ENCODE peak calls at places on chromosomes 6 and 20, in five cellular contexts. One of them, this sample, is unnamed.

GRCh38 chr20:25195962-25196700 is 619 bp downstream of the ENTPD6 start:
- DNase-seq in neural crest cell: peak
- DNase-seq in CD8-positive, alpha-beta T cell: no peak
- DNase-seq in K562: no peak
- DNase-seq in IMR-90: peak
- DNase-seq in this sample: no peak

GRCh38 chr20:61931476-61932198 is 134.0 kb downstream of the TAF4 start:
- DNase-seq in CD8-positive, alpha-beta T cell: no peak
- DNase-seq in K562: no peak
- DNase-seq in neural crest cell: no peak
- DNase-seq in IMR-90: no peak
- DNase-seq in this sample: no peak

GRCh38 chr20:46073443-46073842 is 16.3 kb downstream of the NCOA5 start:
- DNase-seq in IMR-90: no peak
- DNase-seq in CD8-positive, alpha-beta T cell: no peak
- DNase-seq in neural crest cell: no peak
- DNase-seq in K562: no peak
- DNase-seq in this sample: no peak

GRCh38 chr20:37234254-37234581 is 27.4 kb downstream of the GHRH start:
- DNase-seq in IMR-90: no peak
- DNase-seq in neural crest cell: no peak
- DNase-seq in K562: no peak
- DNase-seq in CD8-positive, alpha-beta T cell: no peak
- DNase-seq in this sample: no peak

GRCh38 chr6:27864906-27865883 is 47.0 kb downstream of the OR2B2 start:
- DNase-seq in CD8-positive, alpha-beta T cell: peak
- DNase-seq in K562: peak
- DNase-seq in neural crest cell: peak
- DNase-seq in IMR-90: peak
- DNase-seq in this sample: peak

GRCh38 chr6:1608222-1608975 is 1.3 kb upstream of the FOXC1 start:
- DNase-seq in K562: no peak
- DNase-seq in CD8-positive, alpha-beta T cell: no peak
- DNase-seq in neural crest cell: no peak
- DNase-seq in IMR-90: no peak
- DNase-seq in this sample: no peak

GRCh38 chr6:121920616-121921015 is 478.8 kb upstream of the HSF2 start:
- DNase-seq in CD8-positive, alpha-beta T cell: no peak
- DNase-seq in IMR-90: no peak
- DNase-seq in neural crest cell: no peak
- DNase-seq in K562: no peak
- DNase-seq in this sample: no peak

GRCh38 chr6:17458971-17459370 is 65.6 kb downstream of the CAP2 start:
- DNase-seq in CD8-positive, alpha-beta T cell: no peak
- DNase-seq in neural crest cell: no peak
- DNase-seq in K562: no peak
- DNase-seq in IMR-90: peak
- DNase-seq in this sample: no peak

GRCh38 chr6:43890197-43891062 is 120.4 kb downstream of the VEGFA start:
- DNase-seq in neural crest cell: no peak
- DNase-seq in IMR-90: no peak
- DNase-seq in CD8-positive, alpha-beta T cell: no peak
- DNase-seq in K562: no peak
- DNase-seq in this sample: no peak

GRCh38 chr20:40966103-40966502 is 62.5 kb upstream of the TOP1 start:
- DNase-seq in IMR-90: no peak
- DNase-seq in neural crest cell: no peak
- DNase-seq in K562: no peak
- DNase-seq in CD8-positive, alpha-beta T cell: no peak
- DNase-seq in this sample: no peak

GRCh38 chr6:167047554-167047953 is 48.4 kb downstream of the CEP43 start:
- DNase-seq in K562: no peak
- DNase-seq in neural crest cell: no peak
- DNase-seq in IMR-90: no peak
- DNase-seq in CD8-positive, alpha-beta T cell: no peak
- DNase-seq in this sample: peak

GRCh38 chr6:3251462-3252314 is 7.1 kb upstream of the PSMG4 start:
- DNase-seq in CD8-positive, alpha-beta T cell: peak
- DNase-seq in K562: peak
- DNase-seq in IMR-90: peak
- DNase-seq in neural crest cell: peak
- DNase-seq in this sample: peak

GRCh38 chr6:10478187-10479040 is 42.7 kb upstream of the GCNT2 start:
- DNase-seq in neural crest cell: peak
- DNase-seq in K562: peak
- DNase-seq in CD8-positive, alpha-beta T cell: no peak
- DNase-seq in IMR-90: peak
- DNase-seq in this sample: no peak

GRCh38 chr6:135438907-135439535 is 58.5 kb downstream of the AHI1 start:
- DNase-seq in K562: peak
- DNase-seq in neural crest cell: no peak
- DNase-seq in CD8-positive, alpha-beta T cell: no peak
- DNase-seq in IMR-90: peak
- DNase-seq in this sample: no peak

GRCh38 chr6:33799714-33800113 is 4.1 kb downstream of the MLN start:
- DNase-seq in neural crest cell: no peak
- DNase-seq in CD8-positive, alpha-beta T cell: no peak
- DNase-seq in K562: no peak
- DNase-seq in IMR-90: no peak
- DNase-seq in this sample: no peak

GRCh38 chr6:158605266-158605878 is 39.2 kb downstream of the DYNLT1 start:
- DNase-seq in K562: peak
- DNase-seq in CD8-positive, alpha-beta T cell: peak
- DNase-seq in IMR-90: peak
- DNase-seq in neural crest cell: peak
- DNase-seq in this sample: no peak

GRCh38 chr6:39724787-39725631 is at the start of gene KIF6:
- DNase-seq in neural crest cell: peak
- DNase-seq in K562: peak
- DNase-seq in IMR-90: peak
- DNase-seq in CD8-positive, alpha-beta T cell: peak
- DNase-seq in this sample: peak

GRCh38 chr6:166572370-166573261 is 13.9 kb downstream of the RAMACL start:
- DNase-seq in CD8-positive, alpha-beta T cell: no peak
- DNase-seq in neural crest cell: no peak
- DNase-seq in K562: no peak
- DNase-seq in IMR-90: peak
- DNase-seq in this sample: no peak

GRCh38 chr6:88381289-88381642 is 215.1 kb upstream of the CNR1 start:
- DNase-seq in neural crest cell: no peak
- DNase-seq in K562: no peak
- DNase-seq in CD8-positive, alpha-beta T cell: no peak
- DNase-seq in IMR-90: no peak
- DNase-seq in this sample: no peak

GRCh38 chr6:158654498-158654897 is 4.6 kb downstream of the SYTL3 start:
- DNase-seq in IMR-90: peak
- DNase-seq in CD8-positive, alpha-beta T cell: no peak
- DNase-seq in neural crest cell: no peak
- DNase-seq in K562: no peak
- DNase-seq in this sample: peak

GRCh38 chr20:35776513-35777101 is 4.8 kb downstream of the PHF20 start:
- DNase-seq in K562: no peak
- DNase-seq in neural crest cell: no peak
- DNase-seq in IMR-90: peak
- DNase-seq in CD8-positive, alpha-beta T cell: no peak
- DNase-seq in this sample: no peak

GRCh38 chr20:38139919-38140753 is 24.9 kb downstream of the TGM2 start:
- DNase-seq in CD8-positive, alpha-beta T cell: no peak
- DNase-seq in IMR-90: no peak
- DNase-seq in K562: no peak
- DNase-seq in neural crest cell: no peak
- DNase-seq in this sample: no peak

GRCh38 chr20:49591217-49591865 is 23.4 kb upstream of the PTGIS start:
- DNase-seq in IMR-90: peak
- DNase-seq in CD8-positive, alpha-beta T cell: no peak
- DNase-seq in neural crest cell: no peak
- DNase-seq in K562: no peak
- DNase-seq in this sample: no peak

GRCh38 chr6:4397307-4397706 is 261.9 kb upstream of the ECI2 start:
- DNase-seq in K562: no peak
- DNase-seq in neural crest cell: no peak
- DNase-seq in IMR-90: no peak
- DNase-seq in CD8-positive, alpha-beta T cell: no peak
- DNase-seq in this sample: no peak

GRCh38 chr20:35742741-35743523 is 872 bp upstream of the RBM39 start:
- DNase-seq in IMR-90: no peak
- DNase-seq in K562: peak
- DNase-seq in CD8-positive, alpha-beta T cell: no peak
- DNase-seq in neural crest cell: no peak
- DNase-seq in this sample: no peak

GRCh38 chr20:5131502-5131901 is 4.7 kb downstream of the CDS2 start:
- DNase-seq in IMR-90: no peak
- DNase-seq in K562: no peak
- DNase-seq in neural crest cell: no peak
- DNase-seq in CD8-positive, alpha-beta T cell: no peak
- DNase-seq in this sample: no peak

GRCh38 chr6:22227824-22228610 is 68.8 kb downstream of the PRL start:
- DNase-seq in IMR-90: no peak
- DNase-seq in neural crest cell: no peak
- DNase-seq in CD8-positive, alpha-beta T cell: no peak
- DNase-seq in K562: no peak
- DNase-seq in this sample: no peak

GRCh38 chr6:3371222-3371949 is 85.5 kb downstream of the SLC22A23 start:
- DNase-seq in K562: no peak
- DNase-seq in IMR-90: no peak
- DNase-seq in neural crest cell: no peak
- DNase-seq in CD8-positive, alpha-beta T cell: no peak
- DNase-seq in this sample: no peak

GRCh38 chr6:79544939-79545450 is 7.8 kb upstream of the LCA5 start:
- DNase-seq in K562: peak
- DNase-seq in neural crest cell: peak
- DNase-seq in CD8-positive, alpha-beta T cell: no peak
- DNase-seq in IMR-90: peak
- DNase-seq in this sample: peak

DNA sequence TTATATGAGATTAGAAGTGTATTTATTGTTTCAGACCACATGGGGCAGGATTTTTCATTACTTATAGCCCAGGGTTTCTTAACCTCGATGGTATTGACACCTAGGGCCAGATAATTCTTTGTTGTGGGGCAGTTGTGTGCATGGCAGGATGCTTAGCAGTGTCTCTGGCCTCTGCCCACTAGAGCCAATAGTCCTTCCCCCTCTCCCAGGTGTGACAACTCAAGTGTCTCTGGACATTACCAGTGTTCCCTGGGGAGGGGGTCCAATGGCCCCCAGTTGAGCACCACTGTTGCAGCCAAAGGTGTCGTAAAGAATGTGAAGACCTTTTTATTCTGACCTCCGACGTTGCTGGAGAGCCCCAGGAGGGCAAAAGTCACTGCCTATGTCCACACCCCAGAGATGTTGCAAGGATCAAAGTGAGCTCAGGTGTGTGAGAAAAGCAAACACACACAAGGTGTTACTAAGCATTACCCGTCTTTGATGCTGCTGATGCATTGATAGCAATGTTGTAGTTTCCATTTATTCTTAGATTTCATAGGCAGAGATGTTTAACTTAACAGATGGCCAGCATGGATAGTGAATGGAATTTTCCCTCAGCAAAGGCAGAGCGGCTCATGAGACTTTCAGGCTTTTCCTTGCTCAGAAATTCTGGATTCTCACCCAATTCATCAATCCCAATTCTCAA is 22.2 kb downstream of the BANF2 start:
- DNase-seq in K562: no peak
- DNase-seq in CD8-positive, alpha-beta T cell: no peak
- DNase-seq in IMR-90: no peak
- DNase-seq in neural crest cell: no peak
- DNase-seq in this sample: no peak
- TF ChIP-seq CTCF in K562: no peak
- TF ChIP-seq CTCF in CD8-positive, alpha-beta T cell: no peak
- TF ChIP-seq CTCF in IMR-90: peak
- TF ChIP-seq CTCF in neural crest cell: peak
- TF ChIP-seq CTCF in this sample: no peak

DNA sequence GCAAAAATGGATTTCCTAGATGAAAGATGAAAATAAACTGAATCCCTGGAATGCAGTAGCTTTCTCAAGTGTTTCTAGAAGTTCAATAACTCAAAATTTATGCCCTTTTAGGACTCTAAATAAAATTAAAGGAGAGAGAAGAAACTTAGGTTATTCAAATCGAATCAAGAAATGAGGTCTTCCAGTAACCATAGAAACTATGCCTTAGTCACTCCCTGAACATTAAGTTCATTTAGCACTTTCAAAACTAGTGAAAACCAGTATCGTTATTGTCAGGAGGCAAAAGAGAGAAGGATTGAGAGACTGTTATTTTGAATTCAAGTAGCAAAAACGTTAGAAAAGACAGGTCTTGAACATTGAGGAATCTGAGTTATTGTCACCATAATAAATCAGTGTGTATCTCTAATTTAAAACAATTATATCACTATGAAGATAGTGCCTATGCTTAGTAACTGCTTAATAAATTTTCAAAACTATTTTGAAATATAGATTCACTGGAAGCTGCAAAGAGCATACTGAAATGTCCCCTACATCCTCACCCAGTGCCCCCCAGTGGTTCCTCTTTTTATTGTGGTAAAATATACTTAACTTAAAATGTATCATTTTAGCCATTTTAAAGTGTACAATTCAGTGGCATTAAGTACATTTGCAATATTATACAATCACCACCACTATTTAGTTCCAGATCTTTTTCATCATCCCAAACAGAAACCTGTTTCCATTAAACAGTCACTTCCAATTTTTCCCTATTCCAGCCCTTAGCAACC is 4.6 kb downstream of the RPP21 start:
- DNase-seq in K562: no peak
- DNase-seq in IMR-90: no peak
- DNase-seq in CD8-positive, alpha-beta T cell: no peak
- DNase-seq in neural crest cell: no peak
- DNase-seq in this sample: no peak
- TF ChIP-seq CTCF in K562: peak
- TF ChIP-seq CTCF in IMR-90: no peak
- TF ChIP-seq CTCF in CD8-positive, alpha-beta T cell: no peak
- TF ChIP-seq CTCF in neural crest cell: no peak
- TF ChIP-seq CTCF in this sample: peak

GRCh38 chr6:150366118-150366778 is 2.6 kb upstream of the IYD start:
- DNase-seq in CD8-positive, alpha-beta T cell: no peak
- DNase-seq in K562: no peak
- DNase-seq in IMR-90: no peak
- DNase-seq in neural crest cell: no peak
- DNase-seq in this sample: no peak

GRCh38 chr6:150370112-150370511 is 1.3 kb downstream of the IYD start:
- DNase-seq in CD8-positive, alpha-beta T cell: no peak
- DNase-seq in K562: no peak
- DNase-seq in neural crest cell: no peak
- DNase-seq in IMR-90: no peak
- DNase-seq in this sample: no peak

GRCh38 chr6:150371356-150371755 is 2.5 kb downstream of the IYD start:
- DNase-seq in neural crest cell: no peak
- DNase-seq in IMR-90: no peak
- DNase-seq in K562: no peak
- DNase-seq in CD8-positive, alpha-beta T cell: no peak
- DNase-seq in this sample: no peak

GRCh38 chr6:150369408-150369807 is 596 bp downstream of the IYD start:
- DNase-seq in CD8-positive, alpha-beta T cell: no peak
- DNase-seq in IMR-90: no peak
- DNase-seq in neural crest cell: no peak
- DNase-seq in K562: no peak
- DNase-seq in this sample: no peak

GRCh38 chr6:150368762-150369161 is at the start of gene IYD:
- DNase-seq in neural crest cell: no peak
- DNase-seq in K562: no peak
- DNase-seq in CD8-positive, alpha-beta T cell: no peak
- DNase-seq in IMR-90: no peak
- DNase-seq in this sample: no peak
- TF ChIP-seq CTCF in neural crest cell: no peak
- TF ChIP-seq CTCF in K562: no peak
- TF ChIP-seq CTCF in CD8-positive, alpha-beta T cell: no peak
- TF ChIP-seq CTCF in IMR-90: no peak
- TF ChIP-seq CTCF in this sample: no peak

GRCh38 chr6:84764332-84765049 is at the start of gene TBX18:
- DNase-seq in IMR-90: peak
- DNase-seq in neural crest cell: peak
- DNase-seq in CD8-positive, alpha-beta T cell: no peak
- DNase-seq in K562: peak
- DNase-seq in this sample: no peak
- TF ChIP-seq CTCF in IMR-90: no peak
- TF ChIP-seq CTCF in neural crest cell: no peak
- TF ChIP-seq CTCF in CD8-positive, alpha-beta T cell: no peak
- TF ChIP-seq CTCF in K562: peak
- TF ChIP-seq CTCF in this sample: no peak

This sample was measured in CD14-positive monocyte.